ENCODE peak calls at places on chromosomes 11 and 22, in six cellular contexts. F is mesenchymal stem cell, Z is IMR-90, N is H9, A is H1, L is trophoblast cell. G is an unnamed sample.
A peak's percentile ranks its signal among the peaks of the same experiment; 100 is the strongest.

GRCh38 chr11:61129608-61130523 is 27.6 kb downstream of the CD5 start:
- DNase-seq in N (peak; percentile 97), L (peak; percentile 92), A (peak; percentile 91), Z (peak; percentile 93), F (peak; percentile 97), G (peak; percentile 85)

GRCh38 chr11:67534070-67534679 is 10.9 kb upstream of the CABP2 start:
- DNase-seq in F (peak; percentile 23), L (no peak), N (no peak), Z (no peak), A (no peak), G (peak; percentile 15)

GRCh38 chr11:16606784-16607674 is 131.4 kb upstream of the C11orf58 start:
- DNase-seq in F (peak; percentile 60), Z (peak; percentile 41), A (no peak), N (peak; percentile 50), L (no peak), G (peak; percentile 53)

GRCh38 chr11:18313985-18314763 is 7.8 kb downstream of the HPS5 start:
- DNase-seq in F (peak; percentile 54), N (no peak), L (peak; percentile 74), A (no peak), Z (peak; percentile 36), G (no peak)

GRCh38 chr11:45984192-45984591 is 61.7 kb downstream of the LARGE2 start:
- DNase-seq in N (no peak), L (no peak), F (no peak), A (no peak), Z (no peak), G (no peak)

GRCh38 chr11:35427158-35427557 is 7.8 kb upstream of the SLC1A2 start:
- DNase-seq in F (no peak), Z (peak; percentile 54), L (no peak), N (no peak), A (no peak), G (no peak)

GRCh38 chr22:41508770-41509170 is 35.5 kb downstream of the POLR3H start:
- DNase-seq in L (no peak), F (no peak), Z (no peak), A (no peak), N (peak; percentile 32), G (no peak)

GRCh38 chr11:75200051-75200450 is 40.5 kb upstream of the TPBGL start:
- DNase-seq in F (no peak), A (no peak), Z (no peak), N (no peak), L (no peak), G (no peak)

GRCh38 chr11:66996609-66997273 is 21.6 kb downstream of the C11orf86 start:
- DNase-seq in F (peak; percentile 82), Z (peak; percentile 76), L (peak; percentile 86), A (no peak), N (no peak), G (no peak)

GRCh38 chr11:26473216-26474194 is 98.6 kb downstream of the MUC15 start:
- DNase-seq in F (no peak), L (peak; percentile 2), A (no peak), Z (no peak), N (no peak), G (no peak)

GRCh38 chr11:100910808-100911207 is 218.8 kb downstream of the PGR start:
- DNase-seq in A (no peak), F (no peak), L (no peak), Z (no peak), N (no peak), G (no peak)

GRCh38 chr11:32899423-32899822 is 6.8 kb downstream of the QSER1 start:
- DNase-seq in F (no peak), A (no peak), L (no peak), Z (no peak), N (no peak), G (no peak)

GRCh38 chr11:74018331-74019005 is 9.6 kb upstream of the UCP3 start:
- DNase-seq in Z (peak; percentile 87), F (peak; percentile 96), L (peak; percentile 21), N (no peak), A (no peak), G (no peak)

GRCh38 chr11:79441159-79441875 is 487 bp upstream of the TENM4 start:
- DNase-seq in L (peak; percentile 20), F (peak; percentile 50), N (peak; percentile 35), A (no peak), Z (peak; percentile 58), G (peak; percentile 9)

GRCh38 chr11:9888938-9889337 is 225.1 kb downstream of the SWAP70 start:
- DNase-seq in N (no peak), A (no peak), Z (no peak), F (no peak), L (no peak), G (no peak)

GRCh38 chr11:65087216-65087615 is 3.2 kb downstream of the ZFPL1 start:
- DNase-seq in L (no peak), A (no peak), Z (no peak), F (no peak), N (no peak), G (no peak)

GRCh38 chr22:32255726-32256125 is 579 bp upstream of the SLC5A4 start:
- DNase-seq in F (no peak), Z (no peak), L (no peak), N (no peak), A (no peak), G (no peak)

GRCh38 chr11:31947051-31947450 is 135.9 kb upstream of the PAX6 start:
- DNase-seq in L (no peak), F (no peak), A (no peak), Z (no peak), N (no peak), G (no peak)

GRCh38 chr11:31806944-31807790 is 4.0 kb downstream of the PAX6 start:
- DNase-seq in N (no peak), Z (no peak), A (no peak), L (no peak), F (no peak), G (no peak)

GRCh38 chr22:49702068-49702397 is 125.6 kb downstream of the BRD1 start:
- DNase-seq in Z (no peak), F (no peak), N (no peak), L (no peak), A (no peak), G (no peak)

GRCh38 chr22:49697047-49697446 is 130.6 kb downstream of the BRD1 start:
- DNase-seq in N (no peak), F (no peak), A (no peak), Z (no peak), L (no peak), G (no peak)

GRCh38 chr22:49701380-49702067 is 126.1 kb downstream of the BRD1 start:
- DNase-seq in N (no peak), F (no peak), Z (no peak), L (no peak), A (no peak), G (no peak)

GRCh38 chr22:49699928-49700498 is 127.7 kb downstream of the BRD1 start:
- DNase-seq in L (no peak), F (no peak), A (no peak), N (no peak), Z (no peak), G (no peak)

DNA sequence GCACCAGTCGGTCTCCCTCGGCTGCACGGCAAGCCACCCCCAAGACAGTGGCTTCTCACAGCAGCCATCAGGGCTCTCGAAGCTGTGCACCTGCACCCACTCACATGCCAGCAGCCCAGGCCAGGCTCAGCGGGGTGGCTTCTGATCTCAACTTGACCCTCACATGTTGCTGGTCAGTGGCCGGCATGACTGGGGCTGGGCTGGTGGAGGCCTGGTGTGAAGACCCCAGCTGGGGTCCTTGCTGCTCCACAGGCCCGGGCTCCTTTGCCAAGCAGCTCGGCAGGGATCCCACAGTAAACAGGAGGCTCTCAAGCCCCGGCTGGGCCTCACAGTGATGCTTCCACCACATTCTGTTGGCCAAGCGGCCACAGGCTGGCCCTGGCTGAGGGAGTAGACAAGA is 128.2 kb downstream of the BRD1 start:
- DNase-seq in Z (no peak), L (no peak), N (no peak), A (no peak), F (no peak), G (no peak)
- H2AK5ac ChIP-seq in Z (no peak overlapping the region), L (no peak overlapping the region), N (no peak overlapping the region), A (no peak overlapping the region), F (no peak overlapping the region), G (no peak overlapping the region)

DNA sequence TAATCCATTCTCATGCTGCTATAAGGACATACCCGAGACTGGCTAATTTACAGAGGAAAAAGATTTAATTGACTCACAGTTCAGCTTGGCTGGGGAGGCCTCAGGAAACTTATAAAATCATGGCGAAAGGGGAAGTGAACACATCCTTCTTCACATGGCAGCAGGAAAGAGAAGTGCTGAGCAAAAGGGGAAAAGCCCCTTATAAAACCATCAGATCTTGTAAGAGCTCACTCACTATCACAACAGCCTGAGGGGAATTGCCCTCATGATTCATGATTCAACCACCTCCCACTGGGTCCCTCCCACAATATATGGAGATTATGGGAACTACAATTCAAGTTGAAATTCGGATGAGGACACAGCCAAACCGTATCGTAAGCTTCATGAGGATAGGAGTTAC is 3.8 kb upstream of the CYB5R2 start:
- DNase-seq in N (no peak), L (peak; percentile 80), F (peak; percentile 38), Z (peak; percentile 41), A (no peak), G (no peak)
- H2AFZ ChIP-seq in N (no peak overlapping the region), L (no peak overlapping the region), F (no peak overlapping the region), Z (no peak overlapping the region), A (no peak overlapping the region), G (no peak overlapping the region)

GRCh38 chr11:94307101-94307791 is 2.9 kb downstream of the IZUMO1R start:
- DNase-seq in A (no peak), Z (no peak), N (no peak), F (no peak), L (no peak), G (no peak)

GRCh38 chr11:94310191-94310875 is 6.0 kb downstream of the IZUMO1R start:
- DNase-seq in Z (no peak), A (no peak), L (no peak), F (no peak), N (no peak), G (no peak)

GRCh38 chr11:94309757-94310156 is 5.4 kb downstream of the IZUMO1R start:
- DNase-seq in F (no peak), Z (no peak), L (no peak), A (no peak), N (no peak), G (no peak)

GRCh38 chr11:94305146-94305545 is 766 bp downstream of the IZUMO1R start:
- DNase-seq in N (no peak), A (no peak), Z (peak; percentile 52), F (no peak), L (peak; percentile 52), G (no peak)

GRCh38 chr11:94308024-94308423 is 3.6 kb downstream of the IZUMO1R start:
- DNase-seq in A (no peak), Z (no peak), N (no peak), L (no peak), F (no peak), G (no peak)
- H3K4me2 ChIP-seq in A (no peak overlapping the region), Z (no peak overlapping the region), N (no peak overlapping the region), L (no peak overlapping the region), F (no peak overlapping the region), G (no peak overlapping the region)

GRCh38 chr22:19885841-19886592 is 31.3 kb upstream of the GNB1L start:
- DNase-seq in N (no peak), F (no peak), L (peak; percentile 69), Z (no peak), A (no peak), G (no peak)

GRCh38 chr22:19884161-19884953 is 29.7 kb upstream of the GNB1L start:
- DNase-seq in F (no peak), N (no peak), A (no peak), Z (no peak), L (no peak), G (no peak)

GRCh38 chr22:19887251-19887985 is 32.7 kb upstream of the GNB1L start:
- DNase-seq in A (no peak), Z (no peak), L (no peak), N (no peak), F (no peak), G (no peak)

GRCh38 chr22:19886605-19887250 is 32.1 kb upstream of the GNB1L start:
- DNase-seq in Z (peak; percentile 61), F (peak; percentile 58), A (no peak), L (peak; percentile 69), N (no peak), G (no peak)

GRCh38 chr22:19884954-19885751 is 30.5 kb upstream of the GNB1L start:
- DNase-seq in A (no peak), F (no peak), Z (no peak), N (no peak), L (no peak), G (no peak)
- H2AK5ac ChIP-seq in A (no peak overlapping the region), F (no peak overlapping the region), Z (peak overlapping the region; percentile 96), N (no peak overlapping the region), L (peak overlapping the region; percentile 76), G (peak overlapping the region; percentile 98)

G was measured in neuronal stem cell.